ENCODE peak calls at places on chromosomes 1 and 21, in eight cellular contexts. One of them, this sample, is unnamed.

GRCh38 chr1:3004285-3005205 is 16.7 kb upstream of the ACTRT2 start:
- DNase-seq in amygdala: no peak
- DNase-seq in prostate gland: no peak
- DNase-seq in NCI-H1417: no peak
- DNase-seq in AG04449: no peak
- DNase-seq in C1 segment of cervical spinal cord: no peak
- DNase-seq in AG08395: no peak
- DNase-seq in fibroblast of mammary gland: no peak
- DNase-seq in this sample: peak

GRCh38 chr1:36794460-36794859 is 239.9 kb downstream of the GRIK3 start:
- DNase-seq in NCI-H1417: no peak
- DNase-seq in amygdala: no peak
- DNase-seq in AG04449: no peak
- DNase-seq in fibroblast of mammary gland: no peak
- DNase-seq in AG08395: no peak
- DNase-seq in C1 segment of cervical spinal cord: no peak
- DNase-seq in prostate gland: no peak
- DNase-seq in this sample: no peak

GRCh38 chr21:39085843-39086415 is 97.3 kb downstream of the PSMG1 start:
- DNase-seq in amygdala: no peak
- DNase-seq in NCI-H1417: no peak
- DNase-seq in AG04449: no peak
- DNase-seq in AG08395: no peak
- DNase-seq in fibroblast of mammary gland: no peak
- DNase-seq in C1 segment of cervical spinal cord: no peak
- DNase-seq in prostate gland: no peak
- DNase-seq in this sample: no peak

GRCh38 chr1:40646385-40646784 is 19.1 kb downstream of the RIMS3 start:
- DNase-seq in AG04449: no peak
- DNase-seq in prostate gland: no peak
- DNase-seq in NCI-H1417: no peak
- DNase-seq in amygdala: no peak
- DNase-seq in AG08395: peak
- DNase-seq in fibroblast of mammary gland: peak
- DNase-seq in C1 segment of cervical spinal cord: no peak
- DNase-seq in this sample: no peak

GRCh38 chr1:83766182-83766825 is 232.6 kb downstream of the TTLL7 start:
- DNase-seq in AG08395: no peak
- DNase-seq in prostate gland: no peak
- DNase-seq in C1 segment of cervical spinal cord: no peak
- DNase-seq in fibroblast of mammary gland: no peak
- DNase-seq in amygdala: no peak
- DNase-seq in NCI-H1417: no peak
- DNase-seq in AG04449: no peak
- DNase-seq in this sample: no peak

GRCh38 chr1:181583598-181583997 is 100.3 kb downstream of the CACNA1E start:
- DNase-seq in NCI-H1417: no peak
- DNase-seq in fibroblast of mammary gland: no peak
- DNase-seq in C1 segment of cervical spinal cord: no peak
- DNase-seq in AG04449: no peak
- DNase-seq in AG08395: no peak
- DNase-seq in amygdala: no peak
- DNase-seq in prostate gland: no peak
- DNase-seq in this sample: no peak

GRCh38 chr1:186977266-186977957 is 148.7 kb downstream of the PLA2G4A start:
- DNase-seq in NCI-H1417: no peak
- DNase-seq in AG04449: no peak
- DNase-seq in AG08395: no peak
- DNase-seq in prostate gland: no peak
- DNase-seq in amygdala: no peak
- DNase-seq in fibroblast of mammary gland: peak
- DNase-seq in C1 segment of cervical spinal cord: no peak
- DNase-seq in this sample: no peak

GRCh38 chr1:232634086-232634485 is 4.2 kb upstream of the SIPA1L2 start:
- DNase-seq in NCI-H1417: no peak
- DNase-seq in amygdala: peak
- DNase-seq in AG08395: no peak
- DNase-seq in fibroblast of mammary gland: no peak
- DNase-seq in AG04449: no peak
- DNase-seq in prostate gland: peak
- DNase-seq in C1 segment of cervical spinal cord: no peak
- DNase-seq in this sample: no peak

GRCh38 chr1:178774263-178774662 is 49.2 kb downstream of the RALGPS2 start:
- DNase-seq in prostate gland: no peak
- DNase-seq in amygdala: no peak
- DNase-seq in AG04449: no peak
- DNase-seq in AG08395: no peak
- DNase-seq in fibroblast of mammary gland: peak
- DNase-seq in NCI-H1417: peak
- DNase-seq in C1 segment of cervical spinal cord: no peak
- DNase-seq in this sample: no peak

GRCh38 chr21:46562472-46562871 is 42.4 kb downstream of the S100B start:
- DNase-seq in C1 segment of cervical spinal cord: no peak
- DNase-seq in AG08395: no peak
- DNase-seq in prostate gland: no peak
- DNase-seq in fibroblast of mammary gland: no peak
- DNase-seq in AG04449: no peak
- DNase-seq in NCI-H1417: no peak
- DNase-seq in amygdala: no peak
- DNase-seq in this sample: no peak

GRCh38 chr1:20469406-20470076 is 16.5 kb downstream of the CAMK2N1 start:
- DNase-seq in C1 segment of cervical spinal cord: no peak
- DNase-seq in AG04449: no peak
- DNase-seq in fibroblast of mammary gland: no peak
- DNase-seq in amygdala: no peak
- DNase-seq in AG08395: no peak
- DNase-seq in prostate gland: no peak
- DNase-seq in NCI-H1417: no peak
- DNase-seq in this sample: no peak

GRCh38 chr1:162144268-162144667 is 74.8 kb downstream of the NOS1AP start:
- DNase-seq in C1 segment of cervical spinal cord: no peak
- DNase-seq in NCI-H1417: no peak
- DNase-seq in AG08395: no peak
- DNase-seq in fibroblast of mammary gland: no peak
- DNase-seq in prostate gland: no peak
- DNase-seq in AG04449: no peak
- DNase-seq in amygdala: no peak
- DNase-seq in this sample: no peak

GRCh38 chr1:119712342-119713038 is 756 bp downstream of the PHGDH start:
- DNase-seq in amygdala: peak
- DNase-seq in NCI-H1417: peak
- DNase-seq in prostate gland: peak
- DNase-seq in fibroblast of mammary gland: peak
- DNase-seq in AG04449: peak
- DNase-seq in AG08395: peak
- DNase-seq in C1 segment of cervical spinal cord: peak
- DNase-seq in this sample: peak

GRCh38 chr1:59565611-59566410 is 248.9 kb upstream of the HOOK1 start:
- DNase-seq in AG08395: peak
- DNase-seq in fibroblast of mammary gland: peak
- DNase-seq in prostate gland: no peak
- DNase-seq in AG04449: peak
- DNase-seq in NCI-H1417: no peak
- DNase-seq in C1 segment of cervical spinal cord: no peak
- DNase-seq in amygdala: no peak
- DNase-seq in this sample: no peak

GRCh38 chr1:22169816-22170215 is 26.9 kb upstream of the WNT4 start:
- DNase-seq in fibroblast of mammary gland: no peak
- DNase-seq in NCI-H1417: no peak
- DNase-seq in amygdala: no peak
- DNase-seq in AG04449: no peak
- DNase-seq in AG08395: no peak
- DNase-seq in C1 segment of cervical spinal cord: no peak
- DNase-seq in prostate gland: no peak
- DNase-seq in this sample: no peak

GRCh38 chr1:235142991-235143390 is 14.4 kb upstream of the TOMM20 start:
- DNase-seq in amygdala: no peak
- DNase-seq in prostate gland: no peak
- DNase-seq in AG08395: no peak
- DNase-seq in AG04449: no peak
- DNase-seq in NCI-H1417: no peak
- DNase-seq in fibroblast of mammary gland: no peak
- DNase-seq in C1 segment of cervical spinal cord: no peak
- DNase-seq in this sample: no peak

This sample was measured in breast epithelium.